ENCODE peak calls at places on chromosome X, in six cellular contexts. T is MCF 10A; I is ecto neural progenitor cell; P is T-cell; H is HFFc6; V is stimulated activated CD4-positive, alpha-beta T cell treated with anti-CD3 and anti-CD28 coated beads, Interleukin-2, amount 100 ng/mL, for 24 hours. W is an unnamed sample.

GRCh38 chrX:102768984-102769761 is 48.6 kb downstream of the GPRASP3 start:
- DNase-seq in T (peak), I (peak), P (peak), H (peak), V (peak), W (peak)

GRCh38 chrX:31547416-31547815 is 475.6 kb upstream of the FTHL17 start:
- DNase-seq in T (no peak), I (no peak), P (no peak), H (no peak), V (no peak), W (no peak)

GRCh38 chrX:46704767-46705386 is 54.0 kb downstream of the SLC9A7 start:
- DNase-seq in T (peak), I (no peak), P (no peak), H (peak), V (peak), W (peak)

GRCh38 chrX:15512401-15512965 is 11.9 kb downstream of the BMX start:
- DNase-seq in T (peak), I (no peak), P (no peak), H (no peak), V (no peak), W (peak)

GRCh38 chrX:68944211-68944610 is 115.4 kb downstream of the EFNB1 start:
- DNase-seq in T (no peak), I (no peak), P (no peak), H (no peak), V (no peak), W (no peak)

GRCh38 chrX:42519666-42520231 is 258.2 kb downstream of the PPP1R2C start:
- DNase-seq in T (peak), I (no peak), P (no peak), H (no peak), V (no peak), W (peak)

GRCh38 chrX:26581086-26581485 is 365.1 kb downstream of the MAGEB5 start:
- DNase-seq in T (no peak), I (no peak), P (no peak), H (no peak), V (no peak), W (no peak)

GRCh38 chrX:152520653-152521052 is 69.5 kb upstream of the GABRA3 start:
- DNase-seq in T (no peak), I (no peak), P (no peak), H (no peak), V (no peak), W (no peak)

W was measured in epithelial cell of esophagus.